ENCODE peak calls at places on chromosome 14, in nine cellular contexts. R is Panc1; S is stimulated activated CD4-positive, alpha-beta T cell treated with anti-CD3 and anti-CD28 coated beads, Interleukin-1b, Interleukin-23, amount 100 ng/mL, for 24 hours; F is hepatic stellate cell; Z is anterior cingulate cortex; N is iPS-NIHi11; U is germinal center; A is NCI-H1436; L is GM12865. W is an unnamed sample.

GRCh38 chr14:95365401-95365800 is 45.7 kb upstream of the CLMN start:
- DNase-seq in F (no peak), R (no peak), N (no peak), Z (no peak), U (no peak), S (no peak), L (no peak), A (no peak), W (no peak)

GRCh38 chr14:103872492-103873113 is 25.2 kb upstream of the PPP1R13B start:
- DNase-seq in L (peak), R (no peak), Z (no peak), A (no peak), U (peak), S (no peak), N (no peak), F (no peak), W (no peak)

GRCh38 chr14:101507306-101508150 is 53.8 kb upstream of the DIO3 start:
- DNase-seq in R (no peak), A (no peak), N (no peak), S (no peak), Z (no peak), F (no peak), L (no peak), U (no peak), W (no peak)

GRCh38 chr14:75449703-75450102 is 21.9 kb downstream of the JDP2 start:
- DNase-seq in N (no peak), F (no peak), S (no peak), U (no peak), A (no peak), L (no peak), R (no peak), Z (no peak), W (no peak)

GRCh38 chr14:24204163-24205146 is 1.0 kb upstream of the TSSK4 start:
- DNase-seq in A (no peak), N (no peak), S (no peak), F (no peak), U (no peak), R (no peak), Z (no peak), L (no peak), W (no peak)

GRCh38 chr14:32826404-32827082 is 112.1 kb upstream of the NPAS3 start:
- DNase-seq in R (no peak), S (no peak), L (peak), N (peak), F (no peak), Z (peak), U (no peak), A (no peak), W (no peak)

GRCh38 chr14:81169711-81170103 is 51.1 kb downstream of the GTF2A1 start:
- DNase-seq in A (no peak), S (no peak), Z (peak), U (peak), N (no peak), F (no peak), R (no peak), L (peak), W (no peak)

GRCh38 chr14:34104750-34105397 is 154.0 kb upstream of the EGLN3 start:
- DNase-seq in F (no peak), N (no peak), A (no peak), R (no peak), U (no peak), L (no peak), Z (no peak), S (no peak), W (no peak)

GRCh38 chr14:96442355-96442754 is 50.4 kb downstream of the AK7 start:
- DNase-seq in S (no peak), L (no peak), N (no peak), U (no peak), R (no peak), A (no peak), Z (no peak), F (no peak), W (no peak)

GRCh38 chr14:33412450-33412849 is 473.8 kb downstream of the NPAS3 start:
- DNase-seq in L (no peak), U (no peak), N (no peak), Z (no peak), R (no peak), S (no peak), A (no peak), F (no peak), W (no peak)

GRCh38 chr14:73753043-73753886 is 39.1 kb upstream of the PNMA1 start:
- DNase-seq in U (no peak), N (no peak), S (no peak), Z (no peak), R (no peak), F (no peak), A (no peak), L (peak), W (no peak)

GRCh38 chr14:30601579-30601916 is 20.6 kb upstream of the SCFD1 start:
- DNase-seq in Z (no peak), F (no peak), N (no peak), A (no peak), L (peak), U (no peak), S (no peak), R (no peak), W (no peak)

GRCh38 chr14:88481794-88482193 is 73.0 kb downstream of the PTPN21 start:
- DNase-seq in R (no peak), S (no peak), F (no peak), N (no peak), U (no peak), A (no peak), L (no peak), Z (no peak), W (no peak)

GRCh38 chr14:89351958-89352404 is 65.1 kb downstream of the FOXN3 start:
- DNase-seq in N (no peak), S (no peak), A (no peak), F (no peak), L (no peak), Z (no peak), R (no peak), U (no peak), W (no peak)

GRCh38 chr14:56273151-56273550 is 154.9 kb downstream of the PELI2 start:
- DNase-seq in R (no peak), S (no peak), L (no peak), F (no peak), N (no peak), A (no peak), Z (no peak), U (no peak), W (no peak)

GRCh38 chr14:34722723-34723545 is 8.5 kb upstream of the CFL2 start:
- DNase-seq in R (no peak), Z (peak), S (no peak), L (peak), N (peak), U (peak), A (peak), F (peak), W (no peak)

GRCh38 chr14:103594265-103594664 is 31.5 kb downstream of the COA8 start:
- DNase-seq in N (peak), A (no peak), S (no peak), L (no peak), R (no peak), F (no peak), U (no peak), Z (peak), W (no peak)

GRCh38 chr14:45253754-45254300 is 825 bp upstream of the MIS18BP1 start:
- DNase-seq in S (no peak), F (peak), U (peak), N (no peak), A (no peak), L (peak), R (no peak), Z (no peak), W (no peak)

GRCh38 chr14:105143451-105144230 is 24.9 kb downstream of the JAG2 start:
- DNase-seq in F (no peak), N (no peak), L (no peak), S (no peak), U (no peak), R (no peak), A (no peak), Z (no peak), W (no peak)

GRCh38 chr14:50348933-50349332 is 36.8 kb downstream of the DMAC2L start:
- DNase-seq in U (no peak), F (no peak), S (no peak), L (no peak), A (no peak), N (no peak), R (no peak), Z (no peak), W (no peak)

GRCh38 chr14:80770114-80770917 is 171.2 kb downstream of the CEP128 start:
- DNase-seq in R (no peak), Z (no peak), N (no peak), U (no peak), L (no peak), S (no peak), F (peak), A (no peak), W (no peak)

GRCh38 chr14:20327005-20327869 is 5.8 kb downstream of the CCNB1IP1 start:
- DNase-seq in F (peak), N (peak), A (peak), Z (no peak), L (peak), S (no peak), R (peak), U (peak), W (no peak)

GRCh38 chr14:94377866-94378470 is 10.4 kb downstream of the SERPINA1 start:
- DNase-seq in U (no peak), Z (no peak), A (no peak), R (no peak), F (no peak), S (no peak), N (no peak), L (no peak), W (no peak)

GRCh38 chr14:69314327-69314726 is 54.4 kb downstream of the GALNT16 start:
- DNase-seq in R (no peak), Z (no peak), S (no peak), A (no peak), F (no peak), U (no peak), N (no peak), L (no peak), W (no peak)

GRCh38 chr14:91311284-91311662 is 66.8 kb upstream of the GPR68 start:
- DNase-seq in S (no peak), Z (no peak), R (no peak), L (peak), A (no peak), N (no peak), U (no peak), F (no peak), W (no peak)

GRCh38 chr14:25833341-25834121 is 764.3 kb downstream of the NOVA1 start:
- DNase-seq in R (no peak), Z (peak), F (no peak), U (no peak), A (peak), N (peak), S (no peak), L (no peak), W (no peak)

GRCh38 chr14:33602396-33602795 is 348.5 kb downstream of the EGLN3 start:
- DNase-seq in R (no peak), N (no peak), A (no peak), Z (no peak), S (no peak), L (no peak), U (no peak), F (no peak), W (no peak)

GRCh38 chr14:50354527-50354926 is 42.2 kb downstream of the CDKL1 start:
- DNase-seq in L (no peak), F (no peak), A (no peak), Z (no peak), R (no peak), N (no peak), S (no peak), U (no peak), W (no peak)

W was measured in omental fat pad.